ENCODE peak calls at places on chromosome 19, in five cellular contexts. M, Z, Y, V and T are unnamed samples.

GRCh38 chr19:42926781-42927180 is 9.1 kb upstream of the PSG6 start:
- DNase-seq in M (no peak), Z (no peak), Y (no peak), V (no peak), T (no peak)

GRCh38 chr19:10402441-10403038 is 802 bp downstream of the CDC37 start:
- DNase-seq in M (no peak), Z (peak), Y (no peak), V (no peak), T (peak)

GRCh38 chr19:34645551-34645950 is 31.4 kb downstream of the SCGB2B2 start:
- DNase-seq in M (no peak), Z (no peak), Y (no peak), V (no peak), T (no peak)

GRCh38 chr19:50969413-50969760 is at the start of gene KLK6:
- DNase-seq in M (no peak), Z (no peak), Y (peak), V (no peak), T (peak)

GRCh38 chr19:35379992-35380391 is 9.1 kb downstream of the GPR42 start:
- DNase-seq in M (no peak), Z (no peak), Y (no peak), V (no peak), T (no peak)

GRCh38 chr19:28828276-28828870 is 384.6 kb downstream of the UQCRFS1 start:
- DNase-seq in M (no peak), Z (no peak), Y (no peak), V (no peak), T (no peak)

GRCh38 chr19:52190679-52191293 is 934 bp downstream of the PPP2R1A start:
- DNase-seq in M (no peak), Z (no peak), Y (peak), V (peak), T (peak)

GRCh38 chr19:7104783-7105447 is 35.4 kb downstream of the ZNF557 start:
- DNase-seq in M (no peak), Z (no peak), Y (no peak), V (no peak), T (no peak)

GRCh38 chr19:45526143-45526542 is 18.9 kb downstream of the VASP start:
- DNase-seq in M (peak), Z (peak), Y (peak), V (peak), T (peak)

GRCh38 chr19:2834294-2834871 is 6.9 kb upstream of the ZNF555 start:
- DNase-seq in M (no peak), Z (no peak), Y (no peak), V (no peak), T (no peak)

GRCh38 chr19:10226376-10227214 is 4.5 kb downstream of the S1PR2 start:
- DNase-seq in M (no peak), Z (no peak), Y (peak), V (no peak), T (peak)

GRCh38 chr19:4988770-4989251 is 19.9 kb downstream of the KDM4B start:
- DNase-seq in M (peak), Z (no peak), Y (no peak), V (no peak), T (no peak)

GRCh38 chr19:45505151-45505995 is 1.9 kb upstream of the VASP start:
- DNase-seq in M (no peak), Z (no peak), Y (no peak), V (no peak), T (no peak)

GRCh38 chr19:29630661-29631060 is 24.6 kb downstream of the POP4 start:
- DNase-seq in M (no peak), Z (no peak), Y (no peak), V (no peak), T (no peak)

GRCh38 chr19:45640849-45641273 is 1.7 kb upstream of the EML2 start:
- DNase-seq in M (no peak), Z (no peak), Y (no peak), V (no peak), T (no peak)

GRCh38 chr19:10379880-10380310 is 477 bp downstream of the TYK2 start:
- DNase-seq in M (no peak), Z (no peak), Y (no peak), V (no peak), T (no peak)

GRCh38 chr19:5153601-5154128 is 184.8 kb downstream of the KDM4B start:
- DNase-seq in M (no peak), Z (no peak), Y (no peak), V (no peak), T (no peak)

GRCh38 chr19:48195106-48195830 is 24.8 kb downstream of the ZSWIM9 start:
- DNase-seq in M (no peak), Z (no peak), Y (no peak), V (no peak), T (no peak)

GRCh38 chr19:39677931-39678889 is 22.5 kb downstream of the LGALS16 start:
- DNase-seq in M (no peak), Z (no peak), Y (peak), V (peak), T (peak)

GRCh38 chr19:3353493-3353892 is 12.9 kb upstream of the NFIC start:
- DNase-seq in M (no peak), Z (no peak), Y (no peak), V (no peak), T (no peak)

GRCh38 chr19:4694211-4694987 is 24.3 kb upstream of the MYDGF start:
- DNase-seq in M (peak), Z (peak), Y (peak), V (no peak), T (peak)

GRCh38 chr19:8240274-8241229 is 31.4 kb downstream of the CERS4 start:
- DNase-seq in M (peak), Z (peak), Y (peak), V (peak), T (peak)

GRCh38 chr19:29644179-29644578 is 21.1 kb upstream of the PLEKHF1 start:
- DNase-seq in M (no peak), Z (no peak), Y (no peak), V (no peak), T (no peak)

GRCh38 chr19:1465191-1466016 is 13.6 kb downstream of the C19orf25 start:
- DNase-seq in M (no peak), Z (peak), Y (no peak), V (peak), T (no peak)

GRCh38 chr19:54218960-54219661 is 3.7 kb downstream of the LILRB3 start:
- DNase-seq in M (no peak), Z (no peak), Y (no peak), V (no peak), T (no peak)

GRCh38 chr19:35279985-35280821 is 2.1 kb upstream of the HAMP start:
- DNase-seq in M (no peak), Z (no peak), Y (no peak), V (no peak), T (no peak)

GRCh38 chr19:16351133-16351809 is 26.6 kb downstream of the KLF2 start:
- DNase-seq in M (no peak), Z (no peak), Y (no peak), V (no peak), T (no peak)

GRCh38 chr19:41939861-41940442 is 11.7 kb upstream of the ERFL start:
- DNase-seq in M (no peak), Z (no peak), Y (no peak), V (no peak), T (no peak)

GRCh38 chr19:14058182-14059092 is 3.4 kb downstream of the PALM3 start:
- DNase-seq in M (no peak), Z (no peak), Y (no peak), V (no peak), T (no peak)